ENCODE peak calls at places on chromosomes 1 and 21, in nine cellular contexts. C is tibial nerve, A is neural progenitor cell, P is foreskin keratinocyte, V is A549, G is pancreas, X is caudate nucleus, S is mammary epithelial cell, L is uterus. O is an unnamed sample.

GRCh38 chr1:16181887-16182719 is 26.2 kb upstream of the EPHA2 start:
- DNase-seq in G (peak), V (peak), L (peak), A (peak), P (no peak), X (no peak), S (peak), C (peak), O (no peak)

GRCh38 chr1:115807723-115808122 is 33.2 kb downstream of the NHLH2 start:
- DNase-seq in S (peak), V (peak), G (no peak), L (peak), X (no peak), A (peak), P (no peak), C (no peak), O (no peak)

GRCh38 chr1:226531360-226532093 is 17.0 kb upstream of the STUM start:
- DNase-seq in S (no peak), V (no peak), X (no peak), G (no peak), C (no peak), P (no peak), L (no peak), A (no peak), O (no peak)

GRCh38 chr1:109392037-109392787 is 5.5 kb downstream of the SORT1 start:
- DNase-seq in X (no peak), G (no peak), S (no peak), A (no peak), V (no peak), C (no peak), P (no peak), L (no peak), O (no peak)

GRCh38 chr1:151520359-151520758 is 9.2 kb downstream of the CGN start:
- DNase-seq in C (no peak), L (no peak), G (no peak), X (no peak), S (no peak), P (no peak), V (no peak), A (no peak), O (no peak)

GRCh38 chr21:44653656-44654575 is 543 bp downstream of the KRTAP12-4 start:
- DNase-seq in V (no peak), P (no peak), G (no peak), S (no peak), X (no peak), A (no peak), C (no peak), L (no peak), O (peak)

GRCh38 chr1:208929575-208929974 is 653.9 kb upstream of the CAMK1G start:
- DNase-seq in X (no peak), C (no peak), V (no peak), P (no peak), A (no peak), S (peak), L (no peak), G (no peak), O (no peak)

GRCh38 chr21:34908424-34909055 is 140.6 kb downstream of the RUNX1 start:
- DNase-seq in V (no peak), L (peak), C (no peak), G (no peak), P (no peak), X (no peak), S (no peak), A (no peak), O (no peak)

GRCh38 chr1:163162281-163162937 is 40.3 kb downstream of the RGS5 start:
- DNase-seq in G (no peak), S (no peak), V (no peak), A (no peak), C (no peak), P (no peak), L (no peak), X (no peak), O (no peak)

GRCh38 chr1:143698016-143698415 is 273.8 kb downstream of the FAM72C start:
- DNase-seq in A (no peak), C (no peak), S (no peak), X (no peak), L (no peak), P (no peak), V (peak), G (peak), O (no peak)

GRCh38 chr1:7006996-7007871 is 222.0 kb downstream of the CAMTA1 start:
- DNase-seq in X (no peak), C (no peak), V (no peak), S (no peak), A (no peak), G (no peak), P (no peak), L (no peak), O (no peak)

GRCh38 chr1:149885364-149886111 is 13.8 kb upstream of the BOLA1 start:
- DNase-seq in G (peak), X (peak), P (no peak), V (peak), A (peak), C (peak), L (peak), S (peak), O (peak)

GRCh38 chr21:42586406-42586805 is 67.0 kb upstream of the PDE9A start:
- DNase-seq in L (no peak), A (no peak), C (no peak), V (no peak), S (no peak), G (no peak), X (no peak), P (no peak), O (no peak)

GRCh38 chr1:185929759-185930158 is 195.6 kb downstream of the HMCN1 start:
- DNase-seq in X (no peak), A (no peak), S (no peak), L (no peak), C (no peak), V (no peak), P (no peak), G (no peak), O (no peak)

GRCh38 chr1:71986181-71986580 is 296.2 kb downstream of the NEGR1 start:
- DNase-seq in S (peak), C (no peak), V (no peak), P (no peak), X (no peak), L (no peak), G (no peak), A (no peak), O (no peak)

GRCh38 chr1:40281852-40282251 is 23.8 kb downstream of the ZMPSTE24 start:
- DNase-seq in L (no peak), X (no peak), A (no peak), P (no peak), C (no peak), G (no peak), V (no peak), S (no peak), O (no peak)

GRCh38 chr1:41861509-41862410 is 57.0 kb downstream of the HIVEP3 start:
- DNase-seq in C (no peak), G (no peak), P (no peak), A (no peak), V (no peak), L (no peak), X (no peak), S (peak), O (no peak)

GRCh38 chr21:37264808-37265207 is 2.3 kb downstream of the VPS26C start:
- DNase-seq in L (no peak), C (no peak), A (no peak), P (no peak), V (no peak), S (peak), G (no peak), X (no peak), O (no peak)

GRCh38 chr1:89966666-89967065 is 28.2 kb upstream of the ZNF326 start:
- DNase-seq in G (no peak), A (no peak), P (no peak), C (no peak), S (no peak), V (no peak), L (no peak), X (no peak), O (no peak)

GRCh38 chr1:243508303-243508713 is 252.5 kb downstream of the SDCCAG8 start:
- DNase-seq in X (no peak), S (no peak), L (no peak), G (no peak), C (no peak), A (peak), V (no peak), P (no peak), O (no peak)

GRCh38 chr1:113947388-113948107 is 18.4 kb downstream of the HIPK1 start:
- DNase-seq in L (no peak), X (no peak), A (no peak), C (no peak), S (no peak), V (no peak), G (no peak), P (no peak), O (no peak)

DNA sequence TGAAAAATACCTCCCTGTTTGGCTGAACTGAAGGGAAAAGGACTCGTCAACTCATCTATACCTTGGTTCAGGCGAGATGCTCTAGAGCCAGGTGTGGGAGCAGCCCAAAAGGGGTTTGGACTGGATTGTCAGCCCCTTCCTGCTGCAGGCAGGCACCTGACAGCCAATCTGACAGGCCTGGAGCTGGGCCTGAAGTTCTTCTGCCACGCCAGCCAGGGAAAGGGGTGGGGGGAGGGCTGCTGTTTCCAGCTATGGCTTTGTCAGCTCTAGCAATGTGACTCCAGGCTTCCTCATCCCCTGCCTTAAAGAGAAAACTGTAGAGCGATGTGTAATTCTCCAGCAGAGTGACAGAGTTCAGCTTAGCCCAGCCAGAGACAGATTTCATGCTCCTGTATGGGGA is 30.4 kb downstream of the WNT4 start:
- DNase-seq in C (no peak), V (no peak), L (peak), P (no peak), G (no peak), S (no peak), X (no peak), A (no peak), O (no peak)
- H3K27ac ChIP-seq in C (no peak), V (no peak), L (peak), P (no peak), G (no peak), S (no peak), X (no peak), A (no peak), O (no peak)

GRCh38 chr1:165411396-165411795 is 33.5 kb downstream of the RXRG start:
- DNase-seq in V (no peak), X (no peak), P (no peak), A (no peak), S (no peak), G (no peak), L (no peak), C (no peak), O (no peak)

GRCh38 chr1:165407398-165407797 is 37.5 kb downstream of the RXRG start:
- DNase-seq in X (no peak), V (no peak), G (no peak), A (no peak), S (no peak), P (no peak), L (no peak), C (no peak), O (no peak)

GRCh38 chr1:165403835-165404482 is 41.0 kb downstream of the RXRG start:
- DNase-seq in V (peak), S (peak), L (no peak), G (no peak), P (no peak), X (peak), C (no peak), A (peak), O (no peak)

GRCh38 chr1:165409957-165410356 is 35.0 kb downstream of the RXRG start:
- DNase-seq in C (no peak), G (no peak), V (no peak), X (no peak), S (no peak), P (no peak), L (no peak), A (no peak), O (no peak)

DNA sequence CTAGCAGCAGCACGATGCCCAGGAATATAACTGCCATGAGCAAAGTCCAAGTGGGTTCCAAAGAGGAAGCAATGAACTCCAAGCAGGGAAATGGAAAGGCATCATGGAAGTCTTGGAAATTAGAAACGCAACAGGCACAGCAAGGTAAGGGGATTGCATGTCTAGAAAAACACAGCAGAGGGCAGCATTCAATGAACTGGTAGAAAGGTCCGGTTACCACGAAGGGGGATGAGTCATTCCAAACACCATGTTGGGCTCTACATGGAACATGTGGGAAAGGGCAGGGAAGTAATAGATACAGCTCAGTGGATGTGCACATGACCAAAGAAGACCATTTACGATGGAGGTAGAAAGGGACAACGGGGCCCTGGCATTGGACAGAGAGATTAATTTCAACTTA is 36.4 kb downstream of the RXRG start:
- DNase-seq in C (no peak), G (no peak), A (peak), P (no peak), V (peak), S (peak), L (no peak), X (no peak), O (no peak)
- H3K27ac ChIP-seq in C (no peak), G (no peak), A (no peak), P (no peak), V (no peak), S (no peak), L (no peak), X (no peak), O (no peak)

GRCh38 chr1:9538669-9539164 is 548 bp upstream of the SLC25A33 start:
- DNase-seq in C (no peak), S (no peak), G (peak), X (no peak), P (no peak), A (peak), L (peak), V (no peak), O (no peak)
- H3K27ac ChIP-seq in C (peak), S (no peak), G (peak), X (peak), P (peak), A (peak), L (peak), V (peak), O (no peak)

DNA sequence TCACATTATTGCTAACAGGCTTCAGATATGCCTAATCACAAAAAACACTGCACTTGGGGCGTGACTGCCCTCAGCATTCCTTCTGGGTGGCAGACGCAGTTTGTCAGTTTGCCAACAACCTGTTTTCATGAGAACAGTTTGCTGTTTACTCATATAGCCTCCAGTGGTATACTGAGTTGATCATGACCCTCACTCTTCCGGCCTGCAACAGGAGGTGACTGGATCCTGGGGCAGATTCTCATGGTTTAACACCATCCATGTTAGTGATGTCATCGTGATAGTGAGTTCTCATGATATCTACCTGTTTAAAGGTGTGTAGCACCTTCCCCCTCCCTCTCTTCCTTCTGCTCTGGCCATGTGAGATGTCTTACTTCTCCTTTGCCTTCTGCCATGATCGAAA is 555.2 kb downstream of the PLPP3 start:
- DNase-seq in C (no peak), X (no peak), L (no peak), G (no peak), P (peak), V (no peak), S (peak), A (no peak), O (no peak)
- H3K27ac ChIP-seq in C (no peak), X (no peak), L (no peak), G (no peak), P (peak), V (no peak), S (no peak), A (no peak), O (no peak)

GRCh38 chr1:87212431-87213125 is 116.1 kb upstream of the LMO4 start:
- DNase-seq in V (no peak), C (no peak), G (no peak), X (no peak), L (no peak), P (no peak), S (no peak), A (no peak), O (no peak)
- H3K27ac ChIP-seq in V (no peak), C (no peak), G (no peak), X (no peak), L (no peak), P (no peak), S (no peak), A (no peak), O (no peak)

DNA sequence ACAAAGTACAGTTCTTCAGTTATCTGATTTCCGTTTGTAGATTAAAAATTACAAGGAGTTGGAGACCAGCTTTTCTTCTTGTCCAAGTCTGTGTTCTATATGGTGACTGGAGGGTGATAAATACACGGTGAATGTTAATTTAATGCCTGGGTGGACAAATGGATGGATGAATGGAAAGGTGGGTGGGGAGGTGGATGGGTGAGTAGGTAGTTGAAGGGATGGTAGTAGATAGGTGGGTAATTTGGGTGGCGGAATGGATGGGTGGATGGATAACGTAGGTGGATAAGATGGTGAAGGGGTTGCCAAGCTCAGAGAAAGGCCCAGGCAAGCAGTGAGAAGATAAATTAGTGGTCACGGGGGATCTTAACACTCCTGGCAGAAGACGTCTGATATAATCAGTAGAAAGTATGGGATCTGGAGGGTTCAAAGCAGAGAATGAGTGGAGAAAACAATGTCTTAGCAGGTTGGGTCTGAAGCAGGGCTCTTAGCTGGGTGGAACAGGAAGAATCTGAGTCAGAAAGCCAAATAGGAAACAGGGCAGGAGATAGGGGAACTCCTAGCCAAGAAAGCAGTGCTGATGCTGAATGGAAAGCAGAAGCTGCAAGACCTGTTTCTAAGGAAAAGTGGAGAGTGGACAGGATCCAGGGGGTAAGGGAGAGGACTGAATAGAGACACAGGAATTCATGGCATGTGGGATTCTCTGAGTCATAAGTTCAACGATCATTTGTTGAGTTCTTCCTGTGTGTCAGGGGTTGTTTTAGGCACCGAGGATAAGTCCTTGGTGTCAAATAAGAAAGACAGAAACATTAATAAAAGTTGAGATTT is 154.0 kb upstream of the FGGY start:
- DNase-seq in G (no peak), L (peak), S (peak), X (no peak), A (no peak), C (no peak), V (peak), P (peak), O (no peak)
- H3K27ac ChIP-seq in G (peak), L (peak), S (peak), X (no peak), A (no peak), C (peak), V (peak), P (peak), O (no peak)

GRCh38 chr1:101239095-101240040 is 2.5 kb downstream of the S1PR1 start:
- DNase-seq in G (no peak), C (no peak), L (no peak), A (no peak), P (no peak), S (no peak), X (no peak), V (no peak), O (peak)

GRCh38 chr1:101237229-101237837 is 514 bp downstream of the S1PR1 start:
- DNase-seq in S (peak), X (no peak), C (no peak), L (peak), G (no peak), V (no peak), P (no peak), A (peak), O (no peak)

GRCh38 chr1:101236546-101237228 is at the start of gene S1PR1:
- DNase-seq in X (no peak), S (peak), G (peak), V (no peak), L (peak), P (no peak), A (peak), C (peak), O (peak)

GRCh38 chr1:101238681-101239094 is 1.9 kb downstream of the S1PR1 start:
- DNase-seq in A (peak), S (peak), C (peak), X (peak), V (peak), P (no peak), L (peak), G (peak), O (peak)

GRCh38 chr1:101238041-101238515 is 1.3 kb downstream of the S1PR1 start:
- DNase-seq in G (no peak), X (no peak), L (no peak), P (no peak), A (peak), V (no peak), S (no peak), C (no peak), O (peak)
- H3K27ac ChIP-seq in G (no peak), X (peak), L (peak), P (no peak), A (no peak), V (no peak), S (peak), C (peak), O (peak)

O was measured in CD4-positive, alpha-beta T cell.